ENCODE peak calls at places on chromosome 6, in five cellular contexts. H, L, E, M and S are unnamed samples.

GRCh38 chr6:88477411-88477810 is 311.3 kb upstream of the CNR1 start:
- DNase-seq in M (no peak), H (no peak), E (peak), L (no peak), S (no peak)

GRCh38 chr6:134802426-134803058 is 147.4 kb downstream of the ALDH8A1 start:
- DNase-seq in L (no peak), H (no peak), E (no peak), M (no peak), S (no peak)

GRCh38 chr6:73131706-73132105 is 93.6 kb downstream of the KHDC1L start:
- DNase-seq in H (no peak), M (no peak), L (no peak), E (no peak), S (peak)

GRCh38 chr6:111709615-111710398 is 104.1 kb upstream of the TRAF3IP2 start:
- DNase-seq in L (no peak), H (no peak), E (peak), M (peak), S (peak)

GRCh38 chr6:137870744-137871247 is 3.7 kb downstream of the TNFAIP3 start:
- DNase-seq in E (peak), M (peak), H (no peak), L (no peak), S (peak)

GRCh38 chr6:14505391-14505790 is 387.8 kb downstream of the CD83 start:
- DNase-seq in H (no peak), M (no peak), L (no peak), E (no peak), S (no peak)

GRCh38 chr6:81769834-81770233 is 17.4 kb upstream of the TENT5A start:
- DNase-seq in H (no peak), E (peak), M (no peak), L (no peak), S (no peak)

GRCh38 chr6:107118976-107119375 is 3.7 kb upstream of the BEND3 start:
- DNase-seq in E (peak), L (no peak), M (no peak), H (no peak), S (no peak)

GRCh38 chr6:89667872-89668556 is 29.5 kb upstream of the LYRM2 start:
- DNase-seq in E (no peak), M (no peak), H (no peak), L (no peak), S (peak)

GRCh38 chr6:54335871-54336270 is 27.6 kb downstream of the TINAG start:
- DNase-seq in E (peak), M (no peak), L (no peak), H (no peak), S (peak)

GRCh38 chr6:112877134-112878100 is 530.3 kb downstream of the RFPL4B start:
- DNase-seq in M (no peak), H (no peak), E (peak), L (no peak), S (peak)
- TF ChIP-seq CTCF in M (no peak), H (no peak), E (no peak), L (no peak), S (peak)

DNA sequence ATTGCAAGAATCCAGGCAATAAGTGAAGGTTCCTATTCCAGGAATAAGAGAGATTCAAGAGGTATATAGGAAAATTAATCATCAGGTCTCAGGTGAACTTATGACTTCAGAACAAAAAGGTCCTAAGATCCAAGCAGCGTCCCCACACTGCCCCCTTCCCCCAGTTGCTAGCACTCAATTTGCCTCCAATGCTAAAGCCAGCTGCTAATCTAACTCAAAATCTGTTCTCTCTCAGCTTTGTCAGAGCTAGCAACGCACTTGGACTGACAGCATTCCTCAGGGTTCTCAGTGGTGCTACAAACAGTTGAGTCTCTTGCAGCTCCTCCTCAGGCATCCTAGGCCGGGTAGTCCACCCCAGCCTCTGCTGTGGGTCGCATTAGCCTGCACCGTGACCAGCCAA is 148.3 kb downstream of the RFX6 start:
- DNase-seq in E (no peak), M (no peak), H (no peak), L (no peak), S (no peak)
- TF ChIP-seq CTCF in E (no peak), M (no peak), H (no peak), L (no peak), S (no peak)

GRCh38 chr6:158506577-158506976 is 53.3 kb upstream of the TMEM181 start:
- DNase-seq in M (no peak), L (no peak), H (no peak), E (no peak), S (no peak)
- TF ChIP-seq CTCF in M (no peak), L (no peak), H (no peak), E (no peak), S (peak)

GRCh38 chr6:75842732-75843131 is 93.7 kb downstream of the MYO6 start:
- DNase-seq in M (no peak), L (no peak), H (no peak), E (no peak), S (no peak)
- TF ChIP-seq CTCF in M (no peak), L (no peak), H (no peak), E (no peak), S (no peak)

GRCh38 chr6:163226181-163226835 is 188.2 kb upstream of the QKI start:
- DNase-seq in H (no peak), M (no peak), E (no peak), L (no peak), S (no peak)
- TF ChIP-seq CTCF in H (no peak), M (no peak), E (no peak), L (no peak), S (no peak)

DNA sequence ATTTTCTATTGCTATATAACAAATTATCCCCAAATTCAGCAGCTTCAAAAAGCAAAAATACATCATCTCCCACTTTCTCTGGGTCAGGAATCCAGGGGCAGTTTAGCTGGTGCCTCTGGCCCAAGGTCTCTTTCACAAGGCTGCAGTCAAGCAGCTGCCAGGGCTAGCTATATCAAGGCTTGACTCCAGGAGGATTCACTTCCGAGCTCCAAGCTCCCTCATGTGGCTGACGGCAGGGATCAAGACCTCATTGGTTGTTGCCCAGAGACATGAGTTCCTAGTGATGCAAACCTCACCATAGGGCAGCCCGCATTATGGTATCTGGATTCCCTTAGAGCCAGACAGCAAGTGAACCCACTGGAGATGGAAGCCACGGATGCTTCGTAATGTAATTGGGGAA is 1.3 kb upstream of the VNN1 start:
- DNase-seq in E (peak), H (no peak), L (no peak), M (no peak), S (peak)
- TF ChIP-seq CTCF in E (peak), H (peak), L (peak), M (no peak), S (peak)

DNA sequence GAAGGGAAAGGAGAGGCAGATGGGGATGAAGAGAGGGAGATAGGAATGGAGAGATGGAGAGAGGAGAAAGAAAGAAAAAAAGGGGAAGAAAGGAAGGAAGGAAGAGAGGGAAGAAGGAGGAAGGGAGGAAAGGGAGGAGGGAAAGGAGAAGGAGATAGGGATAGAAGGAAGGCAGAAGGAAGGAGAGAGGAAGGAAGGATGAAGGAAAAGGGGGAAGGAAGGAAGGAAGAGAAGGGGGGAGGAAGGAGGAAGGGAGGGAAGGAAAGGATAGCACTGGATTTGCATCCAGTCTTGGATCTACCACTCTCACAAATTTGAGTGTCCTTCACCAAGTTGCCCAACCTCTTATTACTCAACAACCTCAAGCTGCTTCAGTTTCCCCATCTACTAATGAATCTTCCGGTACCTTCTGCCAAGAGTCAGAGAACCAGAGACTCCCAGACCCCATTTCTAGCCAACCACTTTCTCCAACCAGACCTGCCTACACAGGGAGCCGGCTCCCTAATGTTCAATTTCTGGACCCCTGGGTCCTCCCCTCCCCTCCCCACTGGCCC is 79.7 kb upstream of the FOXP4 start:
- DNase-seq in E (peak), M (no peak), H (no peak), L (no peak), S (peak)
- TF ChIP-seq CTCF in E (no peak), M (no peak), H (no peak), L (no peak), S (no peak)

DNA sequence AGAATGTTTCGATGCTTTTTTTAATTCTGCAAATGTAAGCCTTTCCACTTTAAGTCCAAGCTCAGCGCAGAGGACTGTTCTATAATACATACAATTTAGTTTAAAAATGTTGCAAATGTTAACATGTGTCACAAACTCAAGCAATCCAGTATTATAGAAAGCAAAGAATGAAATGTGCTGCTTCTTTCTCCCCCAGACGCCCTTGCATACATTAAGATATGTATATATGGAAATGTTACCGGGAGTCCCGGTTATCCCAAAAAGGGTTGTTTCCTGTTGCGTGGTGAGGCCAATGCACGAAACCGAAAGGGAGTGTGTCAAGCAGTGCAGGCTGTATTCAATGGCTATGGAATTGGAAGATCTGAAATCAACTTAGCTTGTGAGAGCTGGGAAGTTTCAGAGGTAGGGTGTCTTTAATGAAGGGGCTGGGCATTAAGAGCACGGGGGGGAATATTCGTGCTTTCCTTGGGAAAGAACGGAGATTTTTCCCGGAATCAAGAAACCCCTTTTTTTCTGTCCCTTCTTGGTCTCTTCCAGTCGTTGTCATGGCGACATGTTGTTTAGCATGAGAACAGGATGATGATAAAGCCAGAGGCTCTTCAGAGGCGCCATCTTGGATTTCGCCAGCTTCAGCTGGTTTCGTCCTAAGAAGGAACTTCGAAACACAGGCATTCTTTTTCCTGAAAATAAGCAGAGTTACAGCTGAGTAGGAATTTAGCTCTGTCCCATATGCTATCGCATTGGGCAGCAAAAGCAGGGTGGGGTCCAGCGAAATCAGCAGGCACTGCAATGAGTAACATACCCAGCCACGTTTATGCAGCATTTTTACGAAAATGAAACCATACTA is 10.1 kb upstream of the NQO2 start:
- DNase-seq in H (peak), L (peak), E (peak), M (peak), S (peak)
- TF ChIP-seq CTCF in H (no peak), L (no peak), E (no peak), M (peak), S (no peak)

DNA sequence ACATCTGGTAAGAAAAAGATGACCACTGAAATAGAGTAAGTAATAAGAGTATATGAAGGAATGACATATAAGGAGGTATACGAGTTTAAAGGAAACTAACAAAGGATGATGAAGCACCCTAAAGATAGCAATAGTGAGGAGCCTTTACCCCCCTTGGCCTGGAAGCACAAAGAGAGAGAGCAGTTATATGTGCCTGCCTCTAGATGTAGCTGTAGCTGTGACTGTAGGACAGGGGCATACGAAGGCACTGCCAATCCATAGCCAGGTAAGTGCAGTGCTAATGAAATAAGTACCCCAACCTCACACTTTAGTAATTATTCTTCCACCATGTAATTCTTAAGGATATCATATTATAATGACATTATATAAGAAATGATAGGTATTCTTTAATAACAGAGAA is 90.1 kb upstream of the FKBP1C start:
- DNase-seq in H (no peak), E (peak), M (no peak), L (no peak), S (no peak)
- TF ChIP-seq CTCF in H (no peak), E (no peak), M (no peak), L (peak), S (no peak)